ENCODE peak calls at places on chromosomes 1 and 21, in eight cellular contexts. One of them, this sample, is unnamed.

GRCh38 chr1:119587328-119587727 is 60.7 kb downstream of the ZNF697 start:
- DNase-seq in activated CD4-positive, alpha-beta T cell treated with anti-CD3 and anti-CD28 coated beads, Interleukin-2, amount 50 U/mL, for 1 hour: no peak
- DNase-seq in D341Med: no peak
- DNase-seq in stimulated activated CD8-positive, alpha-beta memory T cell treated with anti-CD3 and anti-CD28 coated beads, Interleukin-4, amount 100 ng/mL, for 1 hour: no peak
- DNase-seq in AG08396: peak
- DNase-seq in RWPE1: no peak
- DNase-seq in activated naive CD4-positive, alpha-beta T cell treated with anti-CD3 and anti-CD28 coated beads for 36 hours: no peak
- DNase-seq in cardiac fibroblast: peak
- DNase-seq in this sample: peak

GRCh38 chr21:38349111-38349746 is 92.4 kb downstream of the KCNJ15 start:
- DNase-seq in activated CD4-positive, alpha-beta T cell treated with anti-CD3 and anti-CD28 coated beads, Interleukin-2, amount 50 U/mL, for 1 hour: no peak
- DNase-seq in D341Med: no peak
- DNase-seq in stimulated activated CD8-positive, alpha-beta memory T cell treated with anti-CD3 and anti-CD28 coated beads, Interleukin-4, amount 100 ng/mL, for 1 hour: no peak
- DNase-seq in AG08396: no peak
- DNase-seq in RWPE1: no peak
- DNase-seq in activated naive CD4-positive, alpha-beta T cell treated with anti-CD3 and anti-CD28 coated beads for 36 hours: peak
- DNase-seq in cardiac fibroblast: peak
- DNase-seq in this sample: no peak

GRCh38 chr1:21255284-21255942 is 34.9 kb downstream of the ECE1 start:
- DNase-seq in activated CD4-positive, alpha-beta T cell treated with anti-CD3 and anti-CD28 coated beads, Interleukin-2, amount 50 U/mL, for 1 hour: peak
- DNase-seq in D341Med: peak
- DNase-seq in stimulated activated CD8-positive, alpha-beta memory T cell treated with anti-CD3 and anti-CD28 coated beads, Interleukin-4, amount 100 ng/mL, for 1 hour: peak
- DNase-seq in AG08396: peak
- DNase-seq in RWPE1: peak
- DNase-seq in activated naive CD4-positive, alpha-beta T cell treated with anti-CD3 and anti-CD28 coated beads for 36 hours: peak
- DNase-seq in cardiac fibroblast: peak
- DNase-seq in this sample: peak

GRCh38 chr1:65504263-65504662 is 83.8 kb downstream of the LEPR start:
- DNase-seq in activated CD4-positive, alpha-beta T cell treated with anti-CD3 and anti-CD28 coated beads, Interleukin-2, amount 50 U/mL, for 1 hour: no peak
- DNase-seq in D341Med: no peak
- DNase-seq in stimulated activated CD8-positive, alpha-beta memory T cell treated with anti-CD3 and anti-CD28 coated beads, Interleukin-4, amount 100 ng/mL, for 1 hour: no peak
- DNase-seq in AG08396: no peak
- DNase-seq in RWPE1: no peak
- DNase-seq in activated naive CD4-positive, alpha-beta T cell treated with anti-CD3 and anti-CD28 coated beads for 36 hours: no peak
- DNase-seq in cardiac fibroblast: no peak
- DNase-seq in this sample: no peak

GRCh38 chr1:178451529-178451928 is 45.2 kb downstream of the CLEC20A start:
- DNase-seq in activated CD4-positive, alpha-beta T cell treated with anti-CD3 and anti-CD28 coated beads, Interleukin-2, amount 50 U/mL, for 1 hour: no peak
- DNase-seq in D341Med: no peak
- DNase-seq in stimulated activated CD8-positive, alpha-beta memory T cell treated with anti-CD3 and anti-CD28 coated beads, Interleukin-4, amount 100 ng/mL, for 1 hour: no peak
- DNase-seq in AG08396: peak
- DNase-seq in RWPE1: no peak
- DNase-seq in activated naive CD4-positive, alpha-beta T cell treated with anti-CD3 and anti-CD28 coated beads for 36 hours: no peak
- DNase-seq in cardiac fibroblast: peak
- DNase-seq in this sample: no peak

GRCh38 chr1:109371271-109371739 is 26.4 kb downstream of the SORT1 start:
- DNase-seq in activated CD4-positive, alpha-beta T cell treated with anti-CD3 and anti-CD28 coated beads, Interleukin-2, amount 50 U/mL, for 1 hour: no peak
- DNase-seq in D341Med: no peak
- DNase-seq in stimulated activated CD8-positive, alpha-beta memory T cell treated with anti-CD3 and anti-CD28 coated beads, Interleukin-4, amount 100 ng/mL, for 1 hour: no peak
- DNase-seq in AG08396: peak
- DNase-seq in RWPE1: no peak
- DNase-seq in activated naive CD4-positive, alpha-beta T cell treated with anti-CD3 and anti-CD28 coated beads for 36 hours: peak
- DNase-seq in cardiac fibroblast: peak
- DNase-seq in this sample: peak

GRCh38 chr1:180911640-180912161 is 996 bp upstream of the KIAA1614 start:
- DNase-seq in activated CD4-positive, alpha-beta T cell treated with anti-CD3 and anti-CD28 coated beads, Interleukin-2, amount 50 U/mL, for 1 hour: no peak
- DNase-seq in D341Med: no peak
- DNase-seq in stimulated activated CD8-positive, alpha-beta memory T cell treated with anti-CD3 and anti-CD28 coated beads, Interleukin-4, amount 100 ng/mL, for 1 hour: no peak
- DNase-seq in AG08396: no peak
- DNase-seq in RWPE1: no peak
- DNase-seq in activated naive CD4-positive, alpha-beta T cell treated with anti-CD3 and anti-CD28 coated beads for 36 hours: no peak
- DNase-seq in cardiac fibroblast: peak
- DNase-seq in this sample: peak

GRCh38 chr1:159986093-159986492 is 32.1 kb upstream of the SLAMF9 start:
- DNase-seq in activated CD4-positive, alpha-beta T cell treated with anti-CD3 and anti-CD28 coated beads, Interleukin-2, amount 50 U/mL, for 1 hour: no peak
- DNase-seq in D341Med: no peak
- DNase-seq in stimulated activated CD8-positive, alpha-beta memory T cell treated with anti-CD3 and anti-CD28 coated beads, Interleukin-4, amount 100 ng/mL, for 1 hour: no peak
- DNase-seq in AG08396: no peak
- DNase-seq in RWPE1: no peak
- DNase-seq in activated naive CD4-positive, alpha-beta T cell treated with anti-CD3 and anti-CD28 coated beads for 36 hours: no peak
- DNase-seq in cardiac fibroblast: no peak
- DNase-seq in this sample: no peak

GRCh38 chr1:23167353-23168078 is 1.1 kb downstream of the LUZP1 start:
- DNase-seq in activated CD4-positive, alpha-beta T cell treated with anti-CD3 and anti-CD28 coated beads, Interleukin-2, amount 50 U/mL, for 1 hour: peak
- DNase-seq in D341Med: peak
- DNase-seq in stimulated activated CD8-positive, alpha-beta memory T cell treated with anti-CD3 and anti-CD28 coated beads, Interleukin-4, amount 100 ng/mL, for 1 hour: no peak
- DNase-seq in AG08396: peak
- DNase-seq in RWPE1: peak
- DNase-seq in activated naive CD4-positive, alpha-beta T cell treated with anti-CD3 and anti-CD28 coated beads for 36 hours: peak
- DNase-seq in cardiac fibroblast: peak
- DNase-seq in this sample: peak

GRCh38 chr1:56627636-56628039 is 17.5 kb upstream of the PRKAA2 start:
- DNase-seq in activated CD4-positive, alpha-beta T cell treated with anti-CD3 and anti-CD28 coated beads, Interleukin-2, amount 50 U/mL, for 1 hour: no peak
- DNase-seq in D341Med: no peak
- DNase-seq in stimulated activated CD8-positive, alpha-beta memory T cell treated with anti-CD3 and anti-CD28 coated beads, Interleukin-4, amount 100 ng/mL, for 1 hour: no peak
- DNase-seq in AG08396: no peak
- DNase-seq in RWPE1: no peak
- DNase-seq in activated naive CD4-positive, alpha-beta T cell treated with anti-CD3 and anti-CD28 coated beads for 36 hours: no peak
- DNase-seq in cardiac fibroblast: peak
- DNase-seq in this sample: no peak

GRCh38 chr1:115325876-115326275 is 12.2 kb downstream of the NGF start:
- DNase-seq in activated CD4-positive, alpha-beta T cell treated with anti-CD3 and anti-CD28 coated beads, Interleukin-2, amount 50 U/mL, for 1 hour: no peak
- DNase-seq in D341Med: no peak
- DNase-seq in stimulated activated CD8-positive, alpha-beta memory T cell treated with anti-CD3 and anti-CD28 coated beads, Interleukin-4, amount 100 ng/mL, for 1 hour: no peak
- DNase-seq in AG08396: no peak
- DNase-seq in RWPE1: no peak
- DNase-seq in activated naive CD4-positive, alpha-beta T cell treated with anti-CD3 and anti-CD28 coated beads for 36 hours: no peak
- DNase-seq in cardiac fibroblast: peak
- DNase-seq in this sample: no peak

GRCh38 chr1:179883739-179884138 is 1.7 kb downstream of the TOR1AIP1 start:
- DNase-seq in activated CD4-positive, alpha-beta T cell treated with anti-CD3 and anti-CD28 coated beads, Interleukin-2, amount 50 U/mL, for 1 hour: peak
- DNase-seq in D341Med: no peak
- DNase-seq in stimulated activated CD8-positive, alpha-beta memory T cell treated with anti-CD3 and anti-CD28 coated beads, Interleukin-4, amount 100 ng/mL, for 1 hour: no peak
- DNase-seq in AG08396: no peak
- DNase-seq in RWPE1: peak
- DNase-seq in activated naive CD4-positive, alpha-beta T cell treated with anti-CD3 and anti-CD28 coated beads for 36 hours: peak
- DNase-seq in cardiac fibroblast: peak
- DNase-seq in this sample: no peak

GRCh38 chr1:15311122-15311822 is 64.2 kb downstream of the FHAD1 start:
- DNase-seq in activated CD4-positive, alpha-beta T cell treated with anti-CD3 and anti-CD28 coated beads, Interleukin-2, amount 50 U/mL, for 1 hour: no peak
- DNase-seq in D341Med: no peak
- DNase-seq in stimulated activated CD8-positive, alpha-beta memory T cell treated with anti-CD3 and anti-CD28 coated beads, Interleukin-4, amount 100 ng/mL, for 1 hour: no peak
- DNase-seq in AG08396: no peak
- DNase-seq in RWPE1: no peak
- DNase-seq in activated naive CD4-positive, alpha-beta T cell treated with anti-CD3 and anti-CD28 coated beads for 36 hours: no peak
- DNase-seq in cardiac fibroblast: no peak
- DNase-seq in this sample: no peak

GRCh38 chr1:1539310-1540014 is 962 bp downstream of the TMEM240 start:
- DNase-seq in activated CD4-positive, alpha-beta T cell treated with anti-CD3 and anti-CD28 coated beads, Interleukin-2, amount 50 U/mL, for 1 hour: no peak
- DNase-seq in D341Med: no peak
- DNase-seq in stimulated activated CD8-positive, alpha-beta memory T cell treated with anti-CD3 and anti-CD28 coated beads, Interleukin-4, amount 100 ng/mL, for 1 hour: no peak
- DNase-seq in AG08396: peak
- DNase-seq in RWPE1: no peak
- DNase-seq in activated naive CD4-positive, alpha-beta T cell treated with anti-CD3 and anti-CD28 coated beads for 36 hours: no peak
- DNase-seq in cardiac fibroblast: peak
- DNase-seq in this sample: no peak

GRCh38 chr1:215637041-215637573 is 70.0 kb downstream of the KCTD3 start:
- DNase-seq in activated CD4-positive, alpha-beta T cell treated with anti-CD3 and anti-CD28 coated beads, Interleukin-2, amount 50 U/mL, for 1 hour: no peak
- DNase-seq in D341Med: no peak
- DNase-seq in stimulated activated CD8-positive, alpha-beta memory T cell treated with anti-CD3 and anti-CD28 coated beads, Interleukin-4, amount 100 ng/mL, for 1 hour: no peak
- DNase-seq in AG08396: peak
- DNase-seq in RWPE1: no peak
- DNase-seq in activated naive CD4-positive, alpha-beta T cell treated with anti-CD3 and anti-CD28 coated beads for 36 hours: no peak
- DNase-seq in cardiac fibroblast: peak
- DNase-seq in this sample: peak

GRCh38 chr1:23759277-23759676 is 16.0 kb downstream of the ELOA start:
- DNase-seq in activated CD4-positive, alpha-beta T cell treated with anti-CD3 and anti-CD28 coated beads, Interleukin-2, amount 50 U/mL, for 1 hour: no peak
- DNase-seq in D341Med: no peak
- DNase-seq in stimulated activated CD8-positive, alpha-beta memory T cell treated with anti-CD3 and anti-CD28 coated beads, Interleukin-4, amount 100 ng/mL, for 1 hour: no peak
- DNase-seq in AG08396: no peak
- DNase-seq in RWPE1: no peak
- DNase-seq in activated naive CD4-positive, alpha-beta T cell treated with anti-CD3 and anti-CD28 coated beads for 36 hours: no peak
- DNase-seq in cardiac fibroblast: no peak
- DNase-seq in this sample: peak

GRCh38 chr1:115274467-115274866 is 63.6 kb downstream of the NGF start:
- DNase-seq in activated CD4-positive, alpha-beta T cell treated with anti-CD3 and anti-CD28 coated beads, Interleukin-2, amount 50 U/mL, for 1 hour: no peak
- DNase-seq in D341Med: no peak
- DNase-seq in stimulated activated CD8-positive, alpha-beta memory T cell treated with anti-CD3 and anti-CD28 coated beads, Interleukin-4, amount 100 ng/mL, for 1 hour: no peak
- DNase-seq in AG08396: no peak
- DNase-seq in RWPE1: no peak
- DNase-seq in activated naive CD4-positive, alpha-beta T cell treated with anti-CD3 and anti-CD28 coated beads for 36 hours: no peak
- DNase-seq in cardiac fibroblast: no peak
- DNase-seq in this sample: no peak

GRCh38 chr1:29592261-29592615 is 355.9 kb downstream of the PTPRU start:
- DNase-seq in activated CD4-positive, alpha-beta T cell treated with anti-CD3 and anti-CD28 coated beads, Interleukin-2, amount 50 U/mL, for 1 hour: no peak
- DNase-seq in D341Med: no peak
- DNase-seq in stimulated activated CD8-positive, alpha-beta memory T cell treated with anti-CD3 and anti-CD28 coated beads, Interleukin-4, amount 100 ng/mL, for 1 hour: no peak
- DNase-seq in AG08396: no peak
- DNase-seq in RWPE1: no peak
- DNase-seq in activated naive CD4-positive, alpha-beta T cell treated with anti-CD3 and anti-CD28 coated beads for 36 hours: no peak
- DNase-seq in cardiac fibroblast: no peak
- DNase-seq in this sample: no peak

GRCh38 chr1:244254467-244254866 is 197.2 kb downstream of the ADSS2 start:
- DNase-seq in activated CD4-positive, alpha-beta T cell treated with anti-CD3 and anti-CD28 coated beads, Interleukin-2, amount 50 U/mL, for 1 hour: no peak
- DNase-seq in D341Med: no peak
- DNase-seq in stimulated activated CD8-positive, alpha-beta memory T cell treated with anti-CD3 and anti-CD28 coated beads, Interleukin-4, amount 100 ng/mL, for 1 hour: no peak
- DNase-seq in AG08396: no peak
- DNase-seq in RWPE1: no peak
- DNase-seq in activated naive CD4-positive, alpha-beta T cell treated with anti-CD3 and anti-CD28 coated beads for 36 hours: no peak
- DNase-seq in cardiac fibroblast: no peak
- DNase-seq in this sample: no peak

GRCh38 chr21:35390013-35390776 is 341.1 kb upstream of the RUNX1 start:
- DNase-seq in activated CD4-positive, alpha-beta T cell treated with anti-CD3 and anti-CD28 coated beads, Interleukin-2, amount 50 U/mL, for 1 hour: no peak
- DNase-seq in D341Med: no peak
- DNase-seq in stimulated activated CD8-positive, alpha-beta memory T cell treated with anti-CD3 and anti-CD28 coated beads, Interleukin-4, amount 100 ng/mL, for 1 hour: no peak
- DNase-seq in AG08396: peak
- DNase-seq in RWPE1: peak
- DNase-seq in activated naive CD4-positive, alpha-beta T cell treated with anti-CD3 and anti-CD28 coated beads for 36 hours: peak
- DNase-seq in cardiac fibroblast: peak
- DNase-seq in this sample: peak

GRCh38 chr1:7149080-7149838 is 364.0 kb downstream of the CAMTA1 start:
- DNase-seq in activated CD4-positive, alpha-beta T cell treated with anti-CD3 and anti-CD28 coated beads, Interleukin-2, amount 50 U/mL, for 1 hour: no peak
- DNase-seq in D341Med: peak
- DNase-seq in stimulated activated CD8-positive, alpha-beta memory T cell treated with anti-CD3 and anti-CD28 coated beads, Interleukin-4, amount 100 ng/mL, for 1 hour: no peak
- DNase-seq in AG08396: peak
- DNase-seq in RWPE1: peak
- DNase-seq in activated naive CD4-positive, alpha-beta T cell treated with anti-CD3 and anti-CD28 coated beads for 36 hours: no peak
- DNase-seq in cardiac fibroblast: no peak
- DNase-seq in this sample: no peak

GRCh38 chr21:45333583-45334121 is 46.0 kb upstream of the POFUT2 start:
- DNase-seq in activated CD4-positive, alpha-beta T cell treated with anti-CD3 and anti-CD28 coated beads, Interleukin-2, amount 50 U/mL, for 1 hour: no peak
- DNase-seq in D341Med: no peak
- DNase-seq in stimulated activated CD8-positive, alpha-beta memory T cell treated with anti-CD3 and anti-CD28 coated beads, Interleukin-4, amount 100 ng/mL, for 1 hour: no peak
- DNase-seq in AG08396: no peak
- DNase-seq in RWPE1: peak
- DNase-seq in activated naive CD4-positive, alpha-beta T cell treated with anti-CD3 and anti-CD28 coated beads for 36 hours: no peak
- DNase-seq in cardiac fibroblast: no peak
- DNase-seq in this sample: no peak

GRCh38 chr1:108077991-108078390 is 113.0 kb upstream of the VAV3 start:
- DNase-seq in activated CD4-positive, alpha-beta T cell treated with anti-CD3 and anti-CD28 coated beads, Interleukin-2, amount 50 U/mL, for 1 hour: no peak
- DNase-seq in D341Med: no peak
- DNase-seq in stimulated activated CD8-positive, alpha-beta memory T cell treated with anti-CD3 and anti-CD28 coated beads, Interleukin-4, amount 100 ng/mL, for 1 hour: no peak
- DNase-seq in AG08396: no peak
- DNase-seq in RWPE1: no peak
- DNase-seq in activated naive CD4-positive, alpha-beta T cell treated with anti-CD3 and anti-CD28 coated beads for 36 hours: peak
- DNase-seq in cardiac fibroblast: no peak
- DNase-seq in this sample: no peak

GRCh38 chr1:226606311-226607267 is 58.0 kb downstream of the STUM start:
- DNase-seq in activated CD4-positive, alpha-beta T cell treated with anti-CD3 and anti-CD28 coated beads, Interleukin-2, amount 50 U/mL, for 1 hour: no peak
- DNase-seq in D341Med: no peak
- DNase-seq in stimulated activated CD8-positive, alpha-beta memory T cell treated with anti-CD3 and anti-CD28 coated beads, Interleukin-4, amount 100 ng/mL, for 1 hour: no peak
- DNase-seq in AG08396: no peak
- DNase-seq in RWPE1: no peak
- DNase-seq in activated naive CD4-positive, alpha-beta T cell treated with anti-CD3 and anti-CD28 coated beads for 36 hours: no peak
- DNase-seq in cardiac fibroblast: no peak
- DNase-seq in this sample: no peak

GRCh38 chr1:216422821-216423529 is at the start of gene USH2A:
- DNase-seq in activated CD4-positive, alpha-beta T cell treated with anti-CD3 and anti-CD28 coated beads, Interleukin-2, amount 50 U/mL, for 1 hour: no peak
- DNase-seq in D341Med: peak
- DNase-seq in stimulated activated CD8-positive, alpha-beta memory T cell treated with anti-CD3 and anti-CD28 coated beads, Interleukin-4, amount 100 ng/mL, for 1 hour: no peak
- DNase-seq in AG08396: no peak
- DNase-seq in RWPE1: no peak
- DNase-seq in activated naive CD4-positive, alpha-beta T cell treated with anti-CD3 and anti-CD28 coated beads for 36 hours: no peak
- DNase-seq in cardiac fibroblast: no peak
- DNase-seq in this sample: no peak

GRCh38 chr1:35449334-35450008 is 107.7 kb downstream of the KIAA0319L start:
- DNase-seq in activated CD4-positive, alpha-beta T cell treated with anti-CD3 and anti-CD28 coated beads, Interleukin-2, amount 50 U/mL, for 1 hour: no peak
- DNase-seq in D341Med: no peak
- DNase-seq in stimulated activated CD8-positive, alpha-beta memory T cell treated with anti-CD3 and anti-CD28 coated beads, Interleukin-4, amount 100 ng/mL, for 1 hour: no peak
- DNase-seq in AG08396: peak
- DNase-seq in RWPE1: peak
- DNase-seq in activated naive CD4-positive, alpha-beta T cell treated with anti-CD3 and anti-CD28 coated beads for 36 hours: no peak
- DNase-seq in cardiac fibroblast: peak
- DNase-seq in this sample: peak

This sample was measured in fibroblast of gingiva.